ENCODE peak calls at places on chromosome 1, in four cellular contexts. V is type B pancreatic cell, L is NCI-H524 treated with DMSO at 0.1 percent for 48 hours, K is HEK293T. X is an unnamed sample.

GRCh38 chr1:209831615-209832014 is 3.8 kb downstream of the UTP25 start:
- DNase-seq in V (no peak), L (no peak), K (no peak), X (peak)

GRCh38 chr1:42877380-42877779 is 31.0 kb downstream of the ZNF691 start:
- DNase-seq in V (no peak), L (no peak), K (no peak), X (no peak)

GRCh38 chr1:8412183-8412831 is 94.4 kb downstream of the SLC45A1 start:
- DNase-seq in V (no peak), L (no peak), K (no peak), X (peak)

GRCh38 chr1:23526329-23527041 is 4.5 kb downstream of the E2F2 start:
- DNase-seq in V (no peak), L (no peak), K (no peak), X (no peak)

GRCh38 chr1:5973771-5974170 is 18.5 kb downstream of the NPHP4 start:
- DNase-seq in V (no peak), L (no peak), K (no peak), X (no peak)

GRCh38 chr1:226609836-226610455 is 61.4 kb downstream of the STUM start:
- DNase-seq in V (no peak), L (no peak), K (no peak), X (no peak)

GRCh38 chr1:161357073-161357472 is 10.6 kb downstream of the CFAP126 start:
- DNase-seq in V (no peak), L (no peak), K (no peak), X (no peak)

GRCh38 chr1:225820522-225821120 is 10.7 kb downstream of the EPHX1 start:
- DNase-seq in V (no peak), L (no peak), K (no peak), X (no peak)

GRCh38 chr1:201556841-201557571 is 18.1 kb downstream of the NAV1 start:
- DNase-seq in V (no peak), L (no peak), K (no peak), X (peak)

GRCh38 chr1:181152892-181153633 is 64.6 kb downstream of the IER5 start:
- DNase-seq in V (no peak), L (no peak), K (peak), X (peak)

GRCh38 chr1:25572708-25573590 is 29.5 kb downstream of the LDLRAP1 start:
- DNase-seq in V (peak), L (no peak), K (peak), X (peak)

X was measured in EL.